ENCODE peak calls at places on chromosomes 5 and 9, in seven cellular contexts. X is endothelial cell of umbilical vein; M is PC-9; O is H9; L is CD8-positive, alpha-beta T cell; Z is spleen; E is HepG2. Y is an unnamed sample.

GRCh38 chr9:130732131-130732530 is 38.6 kb downstream of the EXOSC2 start:
- DNase-seq in X (peak; percentile 32), M (no peak), O (no peak), L (no peak), Z (no peak), E (peak; percentile 20), Y (no peak)

GRCh38 chr5:128083811-128084227 is 253 bp downstream of the SLC12A2 start:
- DNase-seq in X (peak; percentile 75), M (no peak), O (peak; percentile 65), L (no peak), Z (peak; percentile 95), E (peak; percentile 4), Y (no peak)

GRCh38 chr5:74424162-74424868 is 216.2 kb downstream of the ENC1 start:
- DNase-seq in X (no peak), M (peak; percentile 92), O (no peak), L (no peak), Z (no peak), E (peak; percentile 75), Y (no peak)

GRCh38 chr9:114386886-114387677 is 700 bp downstream of the AKNA start:
- DNase-seq in X (no peak), M (no peak), O (no peak), L (no peak), Z (peak; percentile 89), E (no peak), Y (no peak)

GRCh38 chr5:59785701-59786100 is 107.8 kb downstream of the PDE4D start:
- DNase-seq in X (no peak), M (no peak), O (no peak), L (no peak), Z (no peak), E (no peak), Y (no peak)

GRCh38 chr5:96520345-96520744 is 87.3 kb upstream of the PCSK1 start:
- DNase-seq in X (no peak), M (no peak), O (no peak), L (no peak), Z (no peak), E (no peak), Y (no peak)

GRCh38 chr9:76366275-76366674 is 28.0 kb downstream of the RFK start:
- DNase-seq in X (no peak), M (peak; percentile 45), O (no peak), L (no peak), Z (no peak), E (no peak), Y (peak; percentile 37)

GRCh38 chr9:6576930-6577329 is 68.6 kb downstream of the GLDC start:
- DNase-seq in X (no peak), M (no peak), O (no peak), L (no peak), Z (no peak), E (no peak), Y (no peak)

GRCh38 chr5:5026407-5026780 is 113.7 kb upstream of the ADAMTS16 start:
- DNase-seq in X (no peak), M (no peak), O (no peak), L (no peak), Z (peak; percentile 43), E (no peak), Y (no peak)

GRCh38 chr9:111372297-111372696 is 42.3 kb upstream of the OR2K2 start:
- DNase-seq in X (no peak), M (no peak), O (no peak), L (no peak), Z (no peak), E (no peak), Y (no peak)

GRCh38 chr5:172283862-172284274 is 304 bp upstream of the UBTD2 start:
- DNase-seq in X (peak; percentile 71), M (peak; percentile 49), O (peak; percentile 87), L (peak; percentile 72), Z (peak; percentile 96), E (peak; percentile 50), Y (peak; percentile 91)

GRCh38 chr9:126307306-126308061 is 19.1 kb upstream of the MVB12B start:
- DNase-seq in X (no peak), M (no peak), O (no peak), L (no peak), Z (no peak), E (no peak), Y (no peak)

GRCh38 chr5:16312786-16313185 is 133.2 kb upstream of the MARCHF11 start:
- DNase-seq in X (no peak), M (no peak), O (no peak), L (no peak), Z (no peak), E (no peak), Y (no peak)

GRCh38 chr9:86766912-86767311 is 180.4 kb downstream of the GAS1 start:
- DNase-seq in X (no peak), M (peak; percentile 95), O (no peak), L (no peak), Z (no peak), E (peak; percentile 13), Y (no peak)

GRCh38 chr5:146993876-146994530 is 115.4 kb upstream of the PPP2R2B start:
- DNase-seq in X (no peak), M (no peak), O (no peak), L (no peak), Z (no peak), E (no peak), Y (no peak)

GRCh38 chr9:135488013-135488330 is 8.4 kb downstream of the PPP1R26 start:
- DNase-seq in X (no peak), M (no peak), O (no peak), L (no peak), Z (no peak), E (no peak), Y (no peak)

GRCh38 chr5:153559926-153560325 is 69.5 kb downstream of the GRIA1 start:
- DNase-seq in X (peak; percentile 51), M (no peak), O (no peak), L (no peak), Z (no peak), E (no peak), Y (no peak)

GRCh38 chr5:126228934-126229333 is 194.3 kb upstream of the GRAMD2B start:
- DNase-seq in X (no peak), M (no peak), O (no peak), L (no peak), Z (no peak), E (no peak), Y (no peak)

GRCh38 chr5:134374234-134374633 is 2.9 kb downstream of the UBE2B start:
- DNase-seq in X (no peak), M (no peak), O (no peak), L (no peak), Z (no peak), E (no peak), Y (no peak)
- TF ChIP-seq CTCF in X (no peak), M (no peak), O (peak; percentile 39), L (no peak), Z (no peak), E (peak; percentile 50), Y (no peak)

GRCh38 chr5:137510671-137511070 is 11.5 kb upstream of the SPOCK1 start:
- DNase-seq in X (no peak), M (no peak), O (no peak), L (no peak), Z (no peak), E (no peak), Y (no peak)
- H3K4me1 ChIP-seq in X (no peaks in the 10 kb centered on the region), M (no peaks in the 10 kb centered on the region), O (no peaks in the 10 kb centered on the region), L (no peaks in the 10 kb centered on the region), Z (no peaks in the 10 kb centered on the region), E (no peaks in the 10 kb centered on the region), Y (no peaks in the 10 kb centered on the region)

GRCh38 chr9:108607607-108608006 is 248.2 kb downstream of the ACTL7B start:
- DNase-seq in X (no peak), M (no peak), O (no peak), L (no peak), Z (no peak), E (no peak), Y (no peak)
- TF ChIP-seq CTCF in X (no peak), M (no peak), O (no peak), L (no peak), Z (no peak), E (no peak), Y (no peak)

GRCh38 chr5:53037141-53037859 is 48.1 kb downstream of the ITGA2 start:
- DNase-seq in X (peak; percentile 71), M (peak; percentile 98), O (no peak), L (no peak), Z (no peak), E (no peak), Y (no peak)
- H3K4me1 ChIP-seq in X (peaks cover 43% of the 10 kb centered on the region), M (peaks cover 66% of the 10 kb centered on the region), O (no peaks in the 10 kb centered on the region), L (peaks cover 9% of the 10 kb centered on the region), Z (peaks cover 37% of the 10 kb centered on the region), E (peaks cover 28% of the 10 kb centered on the region), Y (no peaks in the 10 kb centered on the region)

DNA sequence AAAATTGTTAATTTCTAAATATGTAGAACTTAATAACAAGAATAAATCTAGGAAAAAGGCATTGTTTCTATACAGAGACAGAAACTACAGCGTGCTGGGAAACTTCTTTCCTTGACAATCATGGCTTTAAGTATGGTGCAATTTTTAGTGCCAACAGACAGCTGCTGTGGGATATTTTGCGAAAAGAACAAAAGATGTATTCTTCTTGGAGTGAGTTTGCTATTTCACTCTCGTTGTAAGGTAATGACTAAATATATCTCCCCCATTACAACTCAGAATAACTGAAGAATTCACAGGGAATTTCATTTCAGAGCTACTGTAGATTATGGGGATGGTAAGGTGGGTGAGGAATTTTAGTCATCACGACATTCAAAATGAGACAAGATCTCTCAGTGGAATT is 2055.0 kb upstream of the ACO1 start:
- DNase-seq in X (no peak), M (no peak), O (no peak), L (no peak), Z (no peak), E (no peak), Y (no peak)
- TF ChIP-seq CTCF in X (no peak), M (no peak), O (no peak), L (no peak), Z (no peak), E (no peak), Y (no peak)